ENCODE peak calls at places on chromosome 16, in nine cellular contexts. T is small intestine, C is RWPE1, J is Panc1, D is HL-60, Z is cardiac muscle cell, B is adrenal gland, U is stomach, F is body of pancreas. Y is an unnamed sample.

GRCh38 chr16:28258571-28258970 is 33.8 kb upstream of the SBK1 start:
- DNase-seq in B (peak; percentile 55), Z (peak; percentile 87), F (peak; percentile 30), C (no peak), J (no peak), T (no peak), U (peak; percentile 51), D (no peak), Y (no peak)

GRCh38 chr16:76268824-76269223 is 8.4 kb upstream of the CNTNAP4 start:
- DNase-seq in J (no peak), T (no peak), U (no peak), Z (no peak), B (no peak), F (no peak), C (no peak), D (no peak), Y (no peak)

GRCh38 chr16:28845173-28846079 is 722 bp downstream of the TUFM start:
- DNase-seq in J (no peak), C (no peak), F (no peak), Z (peak; percentile 40), D (peak; percentile 64), U (peak; percentile 61), B (no peak), T (peak; percentile 83), Y (no peak)

GRCh38 chr16:75099075-75099667 is 17.4 kb downstream of the LDHD start:
- DNase-seq in D (no peak), Z (no peak), U (no peak), T (no peak), F (no peak), B (no peak), J (no peak), C (no peak), Y (no peak)

GRCh38 chr16:64047207-64047606 is 1074.7 kb downstream of the CDH11 start:
- DNase-seq in C (no peak), D (no peak), Z (no peak), B (no peak), F (no peak), U (no peak), T (no peak), J (no peak), Y (no peak)

GRCh38 chr16:31351937-31352315 is 3.0 kb upstream of the ITGAX start:
- DNase-seq in Z (no peak), D (peak; percentile 64), T (no peak), F (no peak), B (no peak), U (no peak), C (no peak), J (no peak), Y (no peak)

GRCh38 chr16:50195276-50195675 is 42.2 kb downstream of the TENT4B start:
- DNase-seq in F (no peak), U (no peak), J (no peak), D (no peak), B (no peak), C (peak; percentile 67), Z (no peak), T (peak; percentile 57), Y (no peak)

GRCh38 chr16:27084296-27085065 is 17.8 kb downstream of the C16orf82 start:
- DNase-seq in C (no peak), Z (no peak), T (no peak), B (no peak), D (no peak), F (no peak), J (no peak), U (no peak), Y (no peak)

GRCh38 chr16:86930663-86931062 is 352.3 kb downstream of the FOXL1 start:
- DNase-seq in C (no peak), Z (no peak), U (no peak), D (no peak), T (no peak), F (no peak), J (no peak), B (no peak), Y (no peak)

GRCh38 chr16:57669476-57670162 is 1.5 kb downstream of the ADGRG3 start:
- DNase-seq in B (no peak), C (no peak), D (peak; percentile 65), T (no peak), J (no peak), Z (no peak), F (no peak), U (no peak), Y (no peak)

GRCh38 chr16:79618712-79619050 is 18.1 kb upstream of the MAF start:
- DNase-seq in J (no peak), Z (no peak), U (no peak), D (no peak), T (no peak), B (no peak), F (no peak), C (no peak), Y (no peak)

GRCh38 chr16:10514369-10515055 is 65.9 kb downstream of the EMP2 start:
- DNase-seq in Z (peak; percentile 70), T (peak; percentile 59), C (peak; percentile 67), J (peak; percentile 38), U (peak; percentile 65), D (peak; percentile 25), B (peak; percentile 60), F (peak; percentile 74), Y (no peak)

GRCh38 chr16:83968483-83968865 is 430 bp downstream of the NECAB2 start:
- DNase-seq in Z (peak; percentile 50), F (no peak), C (no peak), D (no peak), B (no peak), J (no peak), T (no peak), U (no peak), Y (no peak)

GRCh38 chr16:3643095-3643730 is 11.3 kb upstream of the DNASE1 start:
- DNase-seq in J (no peak), Z (no peak), D (no peak), B (peak; percentile 13), U (no peak), F (no peak), C (no peak), T (no peak), Y (no peak)

GRCh38 chr16:55257971-55258613 is 65.9 kb upstream of the IRX6 start:
- DNase-seq in B (peak; percentile 32), Z (peak; percentile 60), C (peak; percentile 48), F (peak; percentile 78), U (peak; percentile 60), J (no peak), D (peak; percentile 72), T (peak; percentile 59), Y (no peak)
- H3K27ac ChIP-seq in B (no peak overlapping the region), Z (no peak overlapping the region), C (no peak overlapping the region), F (no peak overlapping the region), U (no peak overlapping the region), J (no peak overlapping the region), D (no peak overlapping the region), T (no peak overlapping the region), Y (no peak overlapping the region)

DNA sequence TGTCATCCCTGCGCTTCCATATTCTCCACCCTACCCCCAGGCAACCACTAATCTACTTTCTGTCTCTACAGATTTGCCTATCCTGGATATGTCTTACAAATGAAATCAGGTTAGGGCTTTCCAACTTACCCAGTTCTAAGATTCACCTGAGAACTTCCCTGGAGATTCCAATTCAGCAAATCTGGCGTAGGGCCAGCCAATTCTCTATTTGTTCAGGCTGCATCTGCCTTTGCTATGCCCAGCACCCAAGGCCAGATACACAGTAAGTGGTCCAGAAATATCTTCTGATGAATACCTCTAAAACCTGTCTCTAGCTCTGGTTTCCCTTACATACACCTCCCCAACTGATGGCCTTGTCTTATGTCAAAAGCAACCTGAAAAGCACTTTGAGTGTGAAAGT is 10.4 kb upstream of the CTCF start:
- DNase-seq in F (no peak), D (no peak), J (no peak), Z (no peak), T (no peak), C (no peak), U (no peak), B (no peak), Y (no peak)
- H3K27ac ChIP-seq in F (peak overlapping the region; percentile 73), D (no peak overlapping the region), J (no peak overlapping the region), Z (peak overlapping the region; percentile 6), T (peak overlapping the region; percentile 36), C (no peak overlapping the region), U (no peak overlapping the region), B (no peak overlapping the region), Y (no peak overlapping the region)

GRCh38 chr16:69855587-69855986 is 93.5 kb downstream of the WWP2 start:
- DNase-seq in T (no peak), F (no peak), U (no peak), J (no peak), Z (no peak), D (no peak), B (no peak), C (no peak), Y (no peak)

GRCh38 chr16:69861276-69862030 is 89.7 kb upstream of the CLEC18A start:
- DNase-seq in U (peak; percentile 35), D (no peak), F (peak; percentile 38), C (no peak), T (peak; percentile 73), J (no peak), Z (peak; percentile 75), B (peak; percentile 70), Y (no peak)

GRCh38 chr16:69859105-69859969 is 91.8 kb upstream of the CLEC18A start:
- DNase-seq in U (peak; percentile 44), T (peak; percentile 95), F (peak; percentile 60), J (no peak), B (peak; percentile 76), C (peak; percentile 36), D (no peak), Z (peak; percentile 47), Y (no peak)

GRCh38 chr16:69860233-69861231 is 90.6 kb upstream of the CLEC18A start:
- DNase-seq in J (no peak), Z (no peak), D (no peak), C (no peak), T (peak; percentile 81), U (no peak), B (no peak), F (no peak), Y (no peak)

GRCh38 chr16:69858196-69859104 is 92.7 kb upstream of the CLEC18A start:
- DNase-seq in B (peak; percentile 55), U (no peak), Z (no peak), J (no peak), D (no peak), C (no peak), T (no peak), F (no peak), Y (no peak)
- H3K27ac ChIP-seq in B (peak overlapping the region; percentile 85), U (peak overlapping the region; percentile 69), Z (peak overlapping the region; percentile 92), J (no peak overlapping the region), D (no peak overlapping the region), C (no peak overlapping the region), T (peak overlapping the region; percentile 83), F (peak overlapping the region; percentile 85), Y (no peak overlapping the region)

DNA sequence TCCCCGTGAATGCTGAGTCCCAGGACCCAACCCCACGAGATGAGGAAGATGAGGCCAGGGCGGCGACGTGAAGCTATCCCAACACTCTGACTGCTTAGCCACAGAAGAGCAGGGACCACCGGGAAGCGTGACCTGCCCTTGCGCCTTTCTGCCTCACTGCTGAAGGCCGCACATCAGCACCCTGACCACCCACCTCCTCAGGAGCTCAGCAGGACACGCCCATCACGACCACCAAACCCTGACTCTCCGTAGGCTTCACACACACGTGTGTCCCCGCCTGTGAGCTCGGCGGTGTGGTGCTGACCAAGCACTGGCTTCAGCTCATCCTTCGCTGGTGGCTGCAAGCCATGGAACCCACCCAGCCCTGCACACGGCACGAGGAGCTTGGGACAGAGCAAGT is 97.8 kb downstream of the ZNF778 start:
- DNase-seq in Z (no peak), C (no peak), F (no peak), T (no peak), J (no peak), B (no peak), U (no peak), D (no peak), Y (no peak)
- H3K27ac ChIP-seq in Z (no peak overlapping the region), C (peak overlapping the region; percentile 97), F (no peak overlapping the region), T (peak overlapping the region; percentile 58), J (peak overlapping the region; percentile 86), B (peak overlapping the region; percentile 95), U (peak overlapping the region; percentile 70), D (no peak overlapping the region), Y (peak overlapping the region; percentile 82)

GRCh38 chr16:21597571-21598030 is 1.8 kb upstream of the METTL9 start:
- DNase-seq in C (no peak), F (no peak), B (no peak), Z (no peak), D (no peak), J (no peak), T (no peak), U (no peak), Y (no peak)
- H3K27ac ChIP-seq in C (no peak overlapping the region), F (no peak overlapping the region), B (no peak overlapping the region), Z (no peak overlapping the region), D (no peak overlapping the region), J (no peak overlapping the region), T (no peak overlapping the region), U (no peak overlapping the region), Y (no peak overlapping the region)

Y was measured in epithelial cell of prostate.